ENCODE peak calls at places on chromosomes 4 and X, in nine cellular contexts. P is left lung; N is testis; H is PC-9; U is A549; C is body of pancreas; I is heart left ventricle; R is CD4-positive, alpha-beta memory T cell; X is Karpas-422. A is an unnamed sample. For H3K4me1, the result is how much of the 10 kb centered on the place peaks cover.

GRCh38 chrX:68828740-68829593 is at the start of gene EFNB1:
- DNase-seq in P (peak), N (peak), H (peak), U (peak), C (peak), I (peak), R (peak), X (peak), A (peak)

GRCh38 chrX:38859602-38860001 is 58.3 kb downstream of the MID1IP1 start:
- DNase-seq in P (no peak), N (no peak), H (no peak), U (no peak), C (no peak), I (no peak), R (no peak), X (no peak), A (peak)

GRCh38 chr4:18022572-18023039 is 1.1 kb upstream of the LCORL start:
- DNase-seq in P (no peak), N (no peak), H (no peak), U (no peak), C (no peak), I (no peak), R (no peak), X (no peak), A (no peak)

GRCh38 chrX:49040376-49040955 is 2.7 kb downstream of the TFE3 start:
- DNase-seq in P (no peak), N (no peak), H (no peak), U (peak), C (no peak), I (no peak), R (no peak), X (no peak), A (peak)

GRCh38 chr4:31234494-31234893 is 514.3 kb downstream of the PCDH7 start:
- DNase-seq in P (no peak), N (no peak), H (no peak), U (no peak), C (no peak), I (no peak), R (no peak), X (no peak), A (no peak)

GRCh38 chr4:173191623-173192041 is 23.0 kb downstream of the GALNT7 start:
- DNase-seq in P (no peak), N (no peak), H (peak), U (no peak), C (no peak), I (no peak), R (no peak), X (no peak), A (peak)

GRCh38 chr4:28772066-28772465 is 1911.4 kb downstream of the STIM2 start:
- DNase-seq in P (no peak), N (no peak), H (no peak), U (no peak), C (no peak), I (no peak), R (no peak), X (no peak), A (peak)

GRCh38 chrX:103446665-103447302 is 70.4 kb downstream of the BEX3 start:
- DNase-seq in P (no peak), N (no peak), H (no peak), U (no peak), C (no peak), I (no peak), R (no peak), X (no peak), A (no peak)

GRCh38 chrX:53678667-53679066 is 7.9 kb downstream of the HUWE1 start:
- DNase-seq in P (no peak), N (no peak), H (no peak), U (peak), C (no peak), I (no peak), R (peak), X (peak), A (no peak)

GRCh38 chr4:1582227-1582626 is 101.9 kb downstream of the FAM53A start:
- DNase-seq in P (no peak), N (no peak), H (no peak), U (no peak), C (no peak), I (peak), R (peak), X (no peak), A (no peak)

GRCh38 chrX:115266300-115266699 is 23.2 kb upstream of the LUZP4 start:
- DNase-seq in P (no peak), N (no peak), H (no peak), U (no peak), C (no peak), I (no peak), R (no peak), X (no peak), A (no peak)

GRCh38 chr4:145381163-145381562 is 100.5 kb upstream of the SMAD1 start:
- DNase-seq in P (no peak), N (no peak), H (no peak), U (no peak), C (no peak), I (no peak), R (no peak), X (peak), A (no peak)

GRCh38 chr4:140037353-140038030 is 116.5 kb downstream of the MAML3 start:
- DNase-seq in P (no peak), N (no peak), H (peak), U (peak), C (no peak), I (no peak), R (no peak), X (no peak), A (peak)

GRCh38 chr4:65550500-65550899 is 119.8 kb downstream of the EPHA5 start:
- DNase-seq in P (no peak), N (no peak), H (no peak), U (no peak), C (no peak), I (no peak), R (no peak), X (no peak), A (no peak)

GRCh38 chr4:118772149-118773081 is 63.5 kb downstream of the SEC24D start:
- DNase-seq in P (no peak), N (no peak), H (no peak), U (peak), C (no peak), I (no peak), R (no peak), X (peak), A (peak)

GRCh38 chr4:83974111-83974789 is 438.3 kb downstream of the GPAT3 start:
- DNase-seq in P (no peak), N (no peak), H (no peak), U (no peak), C (no peak), I (no peak), R (no peak), X (no peak), A (no peak)

GRCh38 chr4:25813705-25814104 is 49.1 kb downstream of the SEL1L3 start:
- DNase-seq in P (peak), N (no peak), H (no peak), U (peak), C (peak), I (no peak), R (no peak), X (no peak), A (peak)

GRCh38 chr4:1172971-1173757 is 781 bp upstream of the SPON2 start:
- DNase-seq in P (no peak), N (peak), H (no peak), U (peak), C (peak), I (no peak), R (no peak), X (no peak), A (peak)

GRCh38 chr4:52904421-52904820 is 42.3 kb downstream of the RASL11B start:
- DNase-seq in P (no peak), N (no peak), H (no peak), U (no peak), C (no peak), I (no peak), R (no peak), X (no peak), A (no peak)

GRCh38 chr4:164876680-164877324 is at the start of gene APELA:
- DNase-seq in P (no peak), N (no peak), H (no peak), U (no peak), C (no peak), I (no peak), R (no peak), X (peak), A (no peak)

GRCh38 chr4:88866862-88867550 is 169.4 kb upstream of the NAP1L5 start:
- DNase-seq in P (no peak), N (no peak), H (peak), U (no peak), C (no peak), I (no peak), R (no peak), X (no peak), A (peak)

GRCh38 chr4:57369446-57369845 is 259.3 kb upstream of the IGFBP7 start:
- DNase-seq in P (no peak), N (no peak), H (no peak), U (no peak), C (no peak), I (no peak), R (no peak), X (no peak), A (no peak)

GRCh38 chrX:136209016-136209738 is 42.0 kb downstream of the MAP7D3 start:
- DNase-seq in P (no peak), N (peak), H (no peak), U (peak), C (peak), I (peak), R (peak), X (peak), A (peak)

GRCh38 chrX:151416521-151417048 is 19.6 kb downstream of the VMA21 start:
- DNase-seq in P (no peak), N (no peak), H (no peak), U (no peak), C (no peak), I (no peak), R (no peak), X (no peak), A (no peak)

GRCh38 chr4:33400504-33400903 is 2680.3 kb downstream of the PCDH7 start:
- DNase-seq in P (no peak), N (no peak), H (no peak), U (no peak), C (no peak), I (no peak), R (no peak), X (no peak), A (no peak)

GRCh38 chr4:15320116-15320515 is 107.7 kb upstream of the C1QTNF7 start:
- DNase-seq in P (no peak), N (no peak), H (no peak), U (no peak), C (no peak), I (no peak), R (no peak), X (no peak), A (no peak)

GRCh38 chr4:156762851-156763250 is 208.7 kb downstream of the PDGFC start:
- DNase-seq in P (no peak), N (no peak), H (no peak), U (no peak), C (no peak), I (no peak), R (no peak), X (no peak), A (no peak)

GRCh38 chrX:31185884-31186283 is 114.0 kb upstream of the FTHL17 start:
- DNase-seq in P (no peak), N (no peak), H (no peak), U (no peak), C (no peak), I (no peak), R (no peak), X (no peak), A (no peak)

GRCh38 chr4:21946858-21947257 is 1.7 kb downstream of the KCNIP4 start:
- DNase-seq in P (no peak), N (no peak), H (no peak), U (no peak), C (no peak), I (no peak), R (no peak), X (no peak), A (no peak)

GRCh38 chrX:131217878-131218486 is 71.1 kb downstream of the IGSF1 start:
- DNase-seq in P (no peak), N (no peak), H (no peak), U (no peak), C (no peak), I (no peak), R (no peak), X (no peak), A (no peak)

GRCh38 chrX:41087219-41087618 is 2.0 kb downstream of the USP9X start:
- DNase-seq in P (no peak), N (no peak), H (no peak), U (no peak), C (no peak), I (no peak), R (no peak), X (no peak), A (no peak)
- H3K4me3 ChIP-seq in P (peak), N (peak), H (peak), U (peak), C (no peak), I (peak), R (peak), X (peak), A (peak)

GRCh38 chr4:113659127-113659526 is 102.4 kb downstream of the CAMK2D start:
- DNase-seq in P (no peak), N (no peak), H (no peak), U (no peak), C (no peak), I (no peak), R (no peak), X (no peak), A (no peak)
- H3K4me1 ChIP-seq in P (under half), N (under half), H (under half), U (under half), C (under half), I (under half), R (under half), X (under half), A (under half)

DNA sequence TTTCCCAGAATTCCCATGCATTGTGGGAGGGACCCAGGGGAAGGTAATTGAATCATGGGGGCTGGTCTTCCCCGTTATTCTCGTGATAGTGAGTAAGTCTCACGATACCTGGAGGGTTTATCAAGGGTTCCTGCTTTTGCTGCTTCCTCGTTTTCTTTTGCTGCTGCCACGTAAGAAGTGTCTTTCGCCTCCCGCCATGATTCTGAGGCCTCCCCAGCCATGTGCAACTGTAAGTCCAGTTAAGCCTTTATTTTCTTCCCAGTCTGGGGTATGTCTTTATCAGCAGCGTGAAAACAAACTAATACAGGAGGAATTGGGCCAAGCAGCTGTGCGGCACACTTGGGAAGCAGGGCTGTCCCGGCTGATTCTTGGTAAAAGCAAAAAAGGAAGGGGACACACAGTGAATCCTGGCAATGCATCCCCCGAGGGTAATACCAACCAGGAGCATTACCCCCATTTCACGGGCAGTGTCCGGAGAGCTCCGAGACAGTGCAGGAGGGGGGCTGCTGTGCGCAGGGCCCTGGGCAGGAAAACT is 185.7 kb downstream of the AFAP1 start:
- DNase-seq in P (no peak), N (no peak), H (peak), U (no peak), C (no peak), I (no peak), R (no peak), X (peak), A (no peak)
- H3K4me3 ChIP-seq in P (no peak), N (no peak), H (peak), U (no peak), C (no peak), I (no peak), R (no peak), X (peak), A (no peak)

GRCh38 chr4:40562208-40562607 is 67.5 kb downstream of the RBM47 start:
- DNase-seq in P (no peak), N (no peak), H (peak), U (no peak), C (no peak), I (no peak), R (no peak), X (no peak), A (no peak)

GRCh38 chr4:40553995-40554394 is 75.7 kb downstream of the RBM47 start:
- DNase-seq in P (no peak), N (no peak), H (no peak), U (no peak), C (no peak), I (peak), R (no peak), X (no peak), A (no peak)

GRCh38 chr4:40559585-40560465 is 69.8 kb downstream of the RBM47 start:
- DNase-seq in P (no peak), N (peak), H (no peak), U (no peak), C (no peak), I (no peak), R (no peak), X (no peak), A (no peak)

GRCh38 chr4:40555176-40555900 is 74.3 kb downstream of the RBM47 start:
- DNase-seq in P (no peak), N (no peak), H (no peak), U (no peak), C (no peak), I (no peak), R (no peak), X (no peak), A (no peak)

GRCh38 chr4:40557741-40558140 is 71.9 kb downstream of the RBM47 start:
- DNase-seq in P (no peak), N (no peak), H (peak), U (no peak), C (no peak), I (no peak), R (no peak), X (no peak), A (no peak)
- H3K4me1 ChIP-seq in P (half or more), N (under half), H (half or more), U (under half), C (under half), I (under half), R (under half), X (under half), A (under half)

GRCh38 chrX:108735087-108735679 is 1.2 kb downstream of the IRS4 start:
- DNase-seq in P (no peak), N (no peak), H (no peak), U (peak), C (peak), I (no peak), R (no peak), X (no peak), A (no peak)
- H3K4me3 ChIP-seq in P (no peak), N (peak), H (no peak), U (peak), C (no peak), I (peak), R (no peak), X (no peak), A (no peak)

DNA sequence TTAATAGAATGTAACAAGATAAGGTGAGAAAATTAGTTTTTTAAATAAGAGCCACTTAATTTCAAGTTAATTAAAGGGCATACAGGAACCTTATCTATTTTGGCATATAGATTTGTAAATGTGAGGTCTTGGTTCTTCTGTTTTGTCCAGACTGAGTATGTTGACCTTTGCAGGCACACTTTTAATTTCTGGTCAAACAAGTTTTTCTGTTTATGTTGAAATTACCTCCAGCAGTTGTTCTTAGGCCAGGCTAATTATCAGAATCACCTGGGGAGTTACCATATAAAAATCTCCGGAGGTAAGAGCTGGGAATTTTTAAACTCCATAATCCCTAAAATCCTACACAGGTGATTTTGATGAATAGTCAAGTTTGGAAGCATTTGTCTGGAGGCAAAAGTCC is 227.4 kb upstream of the ANKRD50 start:
- DNase-seq in P (no peak), N (no peak), H (peak), U (no peak), C (no peak), I (no peak), R (no peak), X (no peak), A (no peak)
- H3K4me1 ChIP-seq in P (under half), N (under half), H (under half), U (under half), C (under half), I (under half), R (under half), X (under half), A (under half)

DNA sequence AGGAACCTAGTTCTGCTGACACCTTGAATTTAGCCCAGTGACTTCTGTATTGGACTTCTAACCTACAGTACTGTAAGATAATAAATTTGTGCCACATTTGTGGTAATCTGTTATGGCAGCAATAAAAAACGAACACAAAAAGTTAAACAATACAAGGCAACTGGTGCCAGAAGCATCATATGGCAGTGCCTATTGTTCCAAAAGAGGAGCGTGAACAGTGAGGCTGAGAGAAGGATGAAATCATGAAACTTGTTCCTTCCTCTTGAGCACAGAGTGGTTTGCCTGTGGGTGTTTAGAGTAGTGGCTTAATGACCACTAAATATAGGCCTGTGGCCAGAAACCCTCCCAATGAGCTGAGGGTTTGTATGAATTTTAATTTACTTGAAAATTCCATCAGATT is 69.7 kb upstream of the PGRMC2 start:
- DNase-seq in P (no peak), N (no peak), H (no peak), U (no peak), C (no peak), I (no peak), R (no peak), X (no peak), A (peak)
- H3K4me3 ChIP-seq in P (no peak), N (no peak), H (no peak), U (no peak), C (no peak), I (no peak), R (no peak), X (no peak), A (no peak)

DNA sequence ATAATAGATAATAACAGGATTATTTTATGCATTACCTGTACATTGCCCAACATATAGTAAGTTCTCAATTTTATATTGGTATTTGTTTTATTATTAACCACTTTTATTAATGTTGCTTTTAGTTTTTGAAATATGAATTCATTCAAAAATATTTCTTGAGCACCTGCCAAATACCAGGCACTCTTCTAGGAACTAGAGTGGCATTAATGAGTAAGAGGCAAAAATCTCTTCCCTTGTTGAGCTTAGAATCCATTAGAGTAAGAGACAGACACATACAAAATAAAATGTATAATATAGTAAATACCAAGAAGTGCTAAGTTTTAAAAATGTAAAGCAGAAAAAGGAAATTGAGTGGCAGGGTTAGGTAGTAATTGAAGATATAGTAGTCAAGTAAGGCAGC is 45.8 kb downstream of the TET2 start:
- DNase-seq in P (no peak), N (no peak), H (no peak), U (no peak), C (no peak), I (no peak), R (no peak), X (no peak), A (no peak)
- H3K4me1 ChIP-seq in P (half or more), N (under half), H (under half), U (under half), C (under half), I (under half), R (under half), X (under half), A (under half)

GRCh38 chr4:82430193-82431025 is at the start of the genes ENOPH1 and HNRNPDL:
- DNase-seq in P (peak), N (peak), H (peak), U (peak), C (peak), I (peak), R (peak), X (peak), A (peak)

GRCh38 chr4:82431831-82432230 is 1.4 kb downstream of the ENOPH1 start:
- DNase-seq in P (no peak), N (no peak), H (no peak), U (no peak), C (no peak), I (no peak), R (no peak), X (no peak), A (no peak)

GRCh38 chr4:82431026-82431745 is 796 bp downstream of the ENOPH1 start:
- DNase-seq in P (peak), N (no peak), H (no peak), U (no peak), C (peak), I (no peak), R (peak), X (peak), A (peak)

GRCh38 chr4:82433791-82434190 is 3.4 kb downstream of the ENOPH1 start:
- DNase-seq in P (no peak), N (no peak), H (no peak), U (no peak), C (no peak), I (no peak), R (no peak), X (no peak), A (no peak)

GRCh38 chr4:82432596-82432995 is 2.2 kb downstream of the ENOPH1 start:
- DNase-seq in P (no peak), N (no peak), H (no peak), U (no peak), C (no peak), I (no peak), R (no peak), X (no peak), A (no peak)
- H3K4me3 ChIP-seq in P (no peak), N (no peak), H (no peak), U (no peak), C (no peak), I (no peak), R (no peak), X (no peak), A (no peak)

GRCh38 chr4:185654311-185654710 is 119.0 kb upstream of the PDLIM3 start:
- DNase-seq in P (no peak), N (no peak), H (no peak), U (no peak), C (no peak), I (no peak), R (no peak), X (no peak), A (no peak)
- H3K4me1 ChIP-seq in P (under half), N (under half), H (under half), U (under half), C (half or more), I (under half), R (under half), X (under half), A (under half)